ENCODE peak calls at places on chromosomes 6 and 20, in six cellular contexts. X, K, D, R, V and N are unnamed samples.

GRCh38 chr6:166162599-166163342 is 4.9 kb downstream of the TBXT start:
- DNase-seq in X (no peak), K (no peak), D (no peak), R (no peak), V (no peak), N (no peak)

GRCh38 chr6:46220351-46221220 is 49.8 kb upstream of the ENPP5 start:
- DNase-seq in X (no peak), K (no peak), D (no peak), R (no peak), V (no peak), N (no peak)

GRCh38 chr6:165661416-165662001 is 1.5 kb downstream of the PDE10A start:
- DNase-seq in X (no peak), K (no peak), D (no peak), R (no peak), V (peak; percentile 51), N (no peak)

GRCh38 chr20:18404172-18404571 is 62.7 kb downstream of the DZANK1 start:
- DNase-seq in X (no peak), K (no peak), D (no peak), R (no peak), V (no peak), N (no peak)

GRCh38 chr6:83057705-83058321 is 7.8 kb downstream of the UBE3D start:
- DNase-seq in X (peak; percentile 17), K (no peak), D (peak; percentile 42), R (peak; percentile 22), V (peak; percentile 57), N (no peak)

GRCh38 chr6:42171813-42172595 is 1.2 kb upstream of the GUCA1A start:
- DNase-seq in X (no peak), K (no peak), D (no peak), R (no peak), V (no peak), N (no peak)

GRCh38 chr6:127249619-127250018 is 17.0 kb upstream of the RNF146 start:
- DNase-seq in X (no peak), K (no peak), D (no peak), R (no peak), V (no peak), N (no peak)

GRCh38 chr6:37177083-37177949 is 7.4 kb downstream of the PIM1 start:
- DNase-seq in X (peak; percentile 51), K (no peak), D (no peak), R (no peak), V (no peak), N (no peak)

GRCh38 chr20:35952480-35953410 is 1.6 kb downstream of the SCAND1 start:
- DNase-seq in X (no peak), K (no peak), D (peak; percentile 66), R (no peak), V (no peak), N (no peak)

GRCh38 chr20:24866008-24866407 is 83.1 kb upstream of the CST7 start:
- DNase-seq in X (no peak), K (no peak), D (no peak), R (no peak), V (no peak), N (no peak)

GRCh38 chr20:37295595-37295994 is 6.1 kb downstream of the MANBAL start:
- DNase-seq in X (no peak), K (no peak), D (no peak), R (no peak), V (no peak), N (no peak)

GRCh38 chr6:121698617-121699016 is 263.2 kb downstream of the GJA1 start:
- DNase-seq in X (no peak), K (no peak), D (no peak), R (no peak), V (no peak), N (no peak)

GRCh38 chr20:6044102-6044501 is 9.8 kb downstream of the LRRN4 start:
- DNase-seq in X (peak; percentile 26), K (no peak), D (peak; percentile 23), R (no peak), V (no peak), N (peak; percentile 25)

GRCh38 chr6:73985891-73986290 is 289.9 kb downstream of the CD109 start:
- DNase-seq in X (no peak), K (peak; percentile 7), D (no peak), R (peak; percentile 12), V (no peak), N (no peak)

GRCh38 chr6:93721386-93722048 is 302.2 kb upstream of the EPHA7 start:
- DNase-seq in X (no peak), K (peak; percentile 25), D (peak; percentile 1), R (no peak), V (no peak), N (peak; percentile 16)

GRCh38 chr6:162226810-162227209 is 500.8 kb downstream of the PRKN start:
- DNase-seq in X (no peak), K (no peak), D (no peak), R (no peak), V (no peak), N (no peak)

GRCh38 chr20:57577679-57578475 is 17.0 kb downstream of the PCK1 start:
- DNase-seq in X (peak; percentile 59), K (no peak), D (no peak), R (no peak), V (no peak), N (no peak)

GRCh38 chr6:27867051-27867940 is 44.9 kb downstream of the OR2B2 start:
- DNase-seq in X (peak; percentile 58), K (no peak), D (peak; percentile 58), R (no peak), V (peak; percentile 80), N (no peak)

GRCh38 chr20:38148328-38149102 is 16.6 kb downstream of the TGM2 start:
- DNase-seq in X (no peak), K (no peak), D (no peak), R (no peak), V (no peak), N (no peak)

GRCh38 chr20:667351-668034 is 8.1 kb downstream of the SCRT2 start:
- DNase-seq in X (peak; percentile 47), K (no peak), D (peak; percentile 48), R (no peak), V (peak; percentile 79), N (no peak)

GRCh38 chr6:159169193-159169555 is at the start of gene FNDC1:
- DNase-seq in X (peak; percentile 83), K (no peak), D (no peak), R (no peak), V (peak; percentile 90), N (no peak)

GRCh38 chr6:165664553-165665383 is 1.7 kb upstream of the PDE10A start:
- DNase-seq in X (no peak), K (no peak), D (no peak), R (no peak), V (no peak), N (no peak)

GRCh38 chr6:118663993-118664985 is 12.9 kb upstream of the CEP85L start:
- DNase-seq in X (no peak), K (no peak), D (no peak), R (no peak), V (no peak), N (no peak)

GRCh38 chr20:31670371-31671228 is 32.9 kb downstream of the COX4I2 start:
- DNase-seq in X (no peak), K (no peak), D (no peak), R (no peak), V (no peak), N (no peak)

GRCh38 chr20:51221791-51222408 is 199.0 kb upstream of the KCNG1 start:
- DNase-seq in X (no peak), K (peak; percentile 23), D (no peak), R (peak; percentile 40), V (no peak), N (no peak)

GRCh38 chr6:75926293-75927168 is 145.9 kb downstream of the IMPG1 start:
- DNase-seq in X (no peak), K (no peak), D (no peak), R (no peak), V (no peak), N (no peak)

GRCh38 chr6:12890171-12890790 is 173.7 kb downstream of the PHACTR1 start:
- DNase-seq in X (peak; percentile 61), K (no peak), D (peak; percentile 24), R (peak; percentile 19), V (no peak), N (peak; percentile 13)

GRCh38 chr6:63371087-63371486 is 51.3 kb upstream of the LGSN start:
- DNase-seq in X (no peak), K (no peak), D (no peak), R (no peak), V (no peak), N (no peak)

DNA sequence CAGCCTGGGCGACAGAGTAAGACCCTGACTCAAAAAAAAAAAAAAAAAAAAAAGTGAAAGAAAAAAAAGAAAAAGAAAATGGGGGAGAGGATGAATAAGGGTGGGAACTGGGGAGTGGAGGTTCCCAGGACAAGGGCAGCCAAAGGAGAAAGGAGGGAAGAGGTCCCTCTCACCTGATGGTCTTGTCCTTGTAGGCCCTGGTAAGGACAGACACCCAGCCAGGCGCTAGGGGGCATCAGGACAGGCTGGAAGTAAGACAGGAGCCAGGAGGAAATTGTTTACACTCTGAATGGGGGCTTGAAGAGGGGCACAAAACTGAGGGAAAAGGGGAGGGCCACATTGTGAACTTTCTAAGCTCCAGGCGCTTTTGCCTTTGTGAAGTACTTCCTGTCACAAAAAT is 2.3 kb upstream of the ALDH5A1 start:
- DNase-seq in X (peak; percentile 24), K (no peak), D (peak; percentile 58), R (no peak), V (no peak), N (no peak)
- TF ChIP-seq YY1 in X (no peak), K (no peak), D (no peak), R (no peak), V (no peak), N (no peak)

GRCh38 chr6:157034433-157035230 is 257.5 kb downstream of the ARID1B start:
- DNase-seq in X (peak; percentile 51), K (no peak), D (peak; percentile 54), R (peak; percentile 36), V (peak; percentile 55), N (no peak)
- H3K9ac ChIP-seq in X (no peak overlapping the region), K (no peak overlapping the region), D (no peak overlapping the region), R (no peak overlapping the region), V (no peak overlapping the region), N (no peak overlapping the region)

GRCh38 chr6:116101790-116102189 is 1.1 kb downstream of the NT5DC1 start:
- DNase-seq in X (no peak), K (no peak), D (no peak), R (no peak), V (no peak), N (no peak)
- TF ChIP-seq YY1 in X (no peak), K (no peak), D (no peak), R (no peak), V (no peak), N (no peak)

GRCh38 chr6:52420668-52421358 is 671 bp downstream of the EFHC1 start:
- DNase-seq in X (peak; percentile 17), K (no peak), D (peak; percentile 76), R (no peak), V (peak; percentile 53), N (no peak)

GRCh38 chr6:52416629-52417151 is 3.5 kb upstream of the EFHC1 start:
- DNase-seq in X (peak; percentile 60), K (no peak), D (peak; percentile 84), R (peak; percentile 77), V (peak; percentile 58), N (no peak)

GRCh38 chr6:52417675-52418111 is 2.4 kb upstream of the EFHC1 start:
- DNase-seq in X (peak; percentile 59), K (no peak), D (peak; percentile 48), R (no peak), V (no peak), N (no peak)

GRCh38 chr6:52419809-52420667 is at the start of gene EFHC1:
- DNase-seq in X (peak; percentile 99), K (peak; percentile 96), D (peak; percentile 98), R (peak; percentile 94), V (peak; percentile 94), N (peak; percentile 89)

GRCh38 chr6:52418606-52419005 is 1.5 kb upstream of the EFHC1 start:
- DNase-seq in X (no peak), K (no peak), D (no peak), R (no peak), V (no peak), N (no peak)
- H3K9ac ChIP-seq in X (no peak overlapping the region), K (no peak overlapping the region), D (peak overlapping the region; percentile 10), R (no peak overlapping the region), V (peak overlapping the region; percentile 94), N (no peak overlapping the region)

GRCh38 chr6:20319520-20320357 is 81.9 kb upstream of the E2F3 start:
- DNase-seq in X (no peak), K (no peak), D (no peak), R (no peak), V (no peak), N (no peak)
- TF ChIP-seq YY1 in X (no peak), K (no peak), D (no peak), R (no peak), V (no peak), N (no peak)